ENCODE peak calls at places on chromosomes 3 and 15, in six cellular contexts. J is heart left ventricle; R is GM12878; O is right atrium auricular region; M is IMR-90; T is CD4-positive, alpha-beta T cell. K is an unnamed sample. For H3K27me3, the result is how much of the 10 kb centered on the place peaks cover.

GRCh38 chr15:67825880-67826716 is 789 bp downstream of the SKOR1 start:
- DNase-seq in J (no peak), R (no peak), O (no peak), M (no peak), T (no peak), K (no peak)

GRCh38 chr3:194824676-194825075 is 139.0 kb downstream of the FAM43A start:
- DNase-seq in J (peak), R (no peak), O (peak), M (peak), T (no peak), K (no peak)

GRCh38 chr3:17151598-17152373 is 267.0 kb downstream of the PLCL2 start:
- DNase-seq in J (no peak), R (peak), O (no peak), M (no peak), T (peak), K (no peak)

GRCh38 chr15:86106306-86106705 is 26.6 kb downstream of the AGBL1 start:
- DNase-seq in J (no peak), R (no peak), O (no peak), M (no peak), T (no peak), K (no peak)

GRCh38 chr3:195221015-195221853 is 49.7 kb downstream of the XXYLT1 start:
- DNase-seq in J (no peak), R (no peak), O (no peak), M (peak), T (no peak), K (no peak)

GRCh38 chr3:63727248-63727647 is 74.8 kb downstream of the SNTN start:
- DNase-seq in J (no peak), R (no peak), O (no peak), M (peak), T (no peak), K (no peak)

GRCh38 chr3:179811321-179812095 is 158.7 kb downstream of the USP13 start:
- DNase-seq in J (peak), R (peak), O (no peak), M (peak), T (no peak), K (peak)

GRCh38 chr3:186705882-186706780 is 11.0 kb upstream of the KNG1 start:
- DNase-seq in J (no peak), R (peak), O (no peak), M (no peak), T (no peak), K (no peak)

GRCh38 chr3:172606021-172606420 is 82.8 kb upstream of the TNFSF10 start:
- DNase-seq in J (no peak), R (no peak), O (no peak), M (peak), T (no peak), K (no peak)

GRCh38 chr3:184789314-184789998 is 22.5 kb upstream of the VPS8 start:
- DNase-seq in J (no peak), R (no peak), O (no peak), M (no peak), T (no peak), K (no peak)

GRCh38 chr3:175512700-175513099 is 653.6 kb downstream of the NAALADL2 start:
- DNase-seq in J (no peak), R (no peak), O (no peak), M (no peak), T (no peak), K (no peak)

GRCh38 chr3:111715911-111716523 is 120.9 kb upstream of the ZBED2 start:
- DNase-seq in J (peak), R (no peak), O (no peak), M (peak), T (peak), K (peak)

GRCh38 chr15:45126535-45127158 is 3.0 kb downstream of the DUOXA1 start:
- DNase-seq in J (no peak), R (no peak), O (no peak), M (peak), T (peak), K (peak)

GRCh38 chr15:40873625-40874561 is at the start of gene RHOV:
- DNase-seq in J (peak), R (no peak), O (no peak), M (peak), T (peak), K (peak)

GRCh38 chr15:35963316-35963715 is 417.4 kb upstream of the DPH6 start:
- DNase-seq in J (no peak), R (no peak), O (no peak), M (no peak), T (no peak), K (no peak)

GRCh38 chr3:4332991-4333390 is 29.8 kb downstream of the SETMAR start:
- DNase-seq in J (no peak), R (no peak), O (no peak), M (no peak), T (no peak), K (no peak)

GRCh38 chr3:190301591-190301990 is 20.7 kb downstream of the CLDN1 start:
- DNase-seq in J (no peak), R (no peak), O (no peak), M (no peak), T (no peak), K (no peak)

GRCh38 chr3:149900322-149900721 is 70.4 kb downstream of the PFN2 start:
- DNase-seq in J (no peak), R (no peak), O (no peak), M (no peak), T (no peak), K (no peak)

GRCh38 chr3:35505772-35506171 is 133.6 kb upstream of the ARPP21 start:
- DNase-seq in J (no peak), R (no peak), O (no peak), M (no peak), T (no peak), K (no peak)

GRCh38 chr3:101780661-101781060 is 1.6 kb downstream of the NXPE3 start:
- DNase-seq in J (no peak), R (no peak), O (no peak), M (peak), T (no peak), K (no peak)

GRCh38 chr3:42756681-42757213 is 16.3 kb downstream of the CCDC13 start:
- DNase-seq in J (no peak), R (no peak), O (peak), M (no peak), T (no peak), K (no peak)

GRCh38 chr3:8386221-8386620 is 115.4 kb upstream of the LMCD1 start:
- DNase-seq in J (no peak), R (no peak), O (no peak), M (peak), T (no peak), K (no peak)

GRCh38 chr3:183122257-183122932 is 23.1 kb upstream of the MCCC1 start:
- DNase-seq in J (no peak), R (no peak), O (no peak), M (peak), T (no peak), K (no peak)

GRCh38 chr15:65066635-65067333 is 1.0 kb downstream of the RASL12 start:
- DNase-seq in J (peak), R (no peak), O (no peak), M (no peak), T (no peak), K (no peak)

GRCh38 chr3:129673012-129673411 is 66.5 kb upstream of the PLXND1 start:
- DNase-seq in J (peak), R (no peak), O (no peak), M (no peak), T (no peak), K (no peak)

GRCh38 chr15:42363487-42363886 is 4.2 kb downstream of the CAPN3 start:
- DNase-seq in J (no peak), R (no peak), O (no peak), M (no peak), T (no peak), K (no peak)

GRCh38 chr15:32855942-32856341 is 138.1 kb downstream of the GREM1 start:
- DNase-seq in J (peak), R (no peak), O (no peak), M (peak), T (no peak), K (no peak)

GRCh38 chr3:151439652-151440125 is 21.2 kb downstream of the IGSF10 start:
- DNase-seq in J (no peak), R (no peak), O (no peak), M (peak), T (no peak), K (no peak)

GRCh38 chr3:13939206-13939605 is 59.3 kb upstream of the WNT7A start:
- DNase-seq in J (no peak), R (no peak), O (no peak), M (no peak), T (no peak), K (no peak)

GRCh38 chr3:119122350-119122749 is 23.6 kb upstream of the TEX55 start:
- DNase-seq in J (no peak), R (no peak), O (no peak), M (no peak), T (no peak), K (no peak)

GRCh38 chr15:92645051-92645631 is 10.4 kb downstream of the FAM174B start:
- DNase-seq in J (no peak), R (no peak), O (no peak), M (no peak), T (no peak), K (peak)

GRCh38 chr3:58090351-58090750 is 82.1 kb downstream of the FLNB start:
- DNase-seq in J (no peak), R (no peak), O (no peak), M (peak), T (no peak), K (no peak)

GRCh38 chr3:60434323-60434722 is 816.9 kb downstream of the FHIT start:
- DNase-seq in J (no peak), R (no peak), O (no peak), M (no peak), T (no peak), K (no peak)

GRCh38 chr15:100400996-100401395 is 59.2 kb upstream of the ADAMTS17 start:
- DNase-seq in J (no peak), R (no peak), O (no peak), M (no peak), T (no peak), K (no peak)

GRCh38 chr3:40713306-40713705 is 188.5 kb downstream of the ZNF621 start:
- DNase-seq in J (no peak), R (no peak), O (no peak), M (no peak), T (no peak), K (no peak)

GRCh38 chr3:5019411-5020261 is 40.4 kb downstream of the BHLHE40 start:
- DNase-seq in J (no peak), R (no peak), O (no peak), M (no peak), T (peak), K (no peak)

GRCh38 chr3:107662586-107662985 is 139.8 kb downstream of the BBX start:
- DNase-seq in J (no peak), R (no peak), O (no peak), M (peak), T (no peak), K (no peak)

DNA sequence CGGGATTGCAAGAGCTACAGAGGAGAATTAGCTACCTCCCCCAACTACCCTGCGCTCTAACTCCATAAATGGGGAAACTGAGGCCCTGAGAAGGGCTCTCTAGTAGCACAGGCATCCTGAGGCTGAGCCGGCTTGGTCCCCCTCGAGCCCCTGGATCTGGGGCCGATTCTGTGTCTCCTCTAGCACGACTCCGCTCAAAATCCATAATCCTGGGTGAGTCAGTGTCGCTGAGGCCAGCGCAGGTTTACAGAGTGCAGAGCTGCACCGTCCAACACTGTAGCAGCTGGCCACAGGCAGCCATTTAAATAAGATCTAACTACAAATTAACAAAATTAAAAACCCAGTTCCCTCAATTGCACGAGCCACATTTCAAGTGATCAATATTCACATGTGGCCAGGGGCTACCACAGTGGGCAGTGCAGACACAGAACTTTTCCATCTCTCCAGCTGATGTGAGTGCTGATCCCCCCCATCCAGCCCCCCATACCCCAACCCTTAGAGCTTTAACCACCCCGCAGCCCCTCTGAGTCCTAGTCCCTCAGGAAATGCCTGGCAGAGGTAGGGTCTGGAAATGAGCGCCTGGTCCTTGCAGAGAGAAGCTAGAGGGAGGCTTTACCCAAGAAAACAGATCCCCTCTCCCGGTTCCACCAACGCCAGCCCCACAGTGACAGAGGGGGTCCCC is 10.7 kb downstream of the GATA2 start:
- DNase-seq in J (no peak), R (no peak), O (no peak), M (peak), T (no peak), K (peak)
- H3K27me3 ChIP-seq in J (half or more), R (under half), O (under half), M (under half), T (half or more), K (half or more)

DNA sequence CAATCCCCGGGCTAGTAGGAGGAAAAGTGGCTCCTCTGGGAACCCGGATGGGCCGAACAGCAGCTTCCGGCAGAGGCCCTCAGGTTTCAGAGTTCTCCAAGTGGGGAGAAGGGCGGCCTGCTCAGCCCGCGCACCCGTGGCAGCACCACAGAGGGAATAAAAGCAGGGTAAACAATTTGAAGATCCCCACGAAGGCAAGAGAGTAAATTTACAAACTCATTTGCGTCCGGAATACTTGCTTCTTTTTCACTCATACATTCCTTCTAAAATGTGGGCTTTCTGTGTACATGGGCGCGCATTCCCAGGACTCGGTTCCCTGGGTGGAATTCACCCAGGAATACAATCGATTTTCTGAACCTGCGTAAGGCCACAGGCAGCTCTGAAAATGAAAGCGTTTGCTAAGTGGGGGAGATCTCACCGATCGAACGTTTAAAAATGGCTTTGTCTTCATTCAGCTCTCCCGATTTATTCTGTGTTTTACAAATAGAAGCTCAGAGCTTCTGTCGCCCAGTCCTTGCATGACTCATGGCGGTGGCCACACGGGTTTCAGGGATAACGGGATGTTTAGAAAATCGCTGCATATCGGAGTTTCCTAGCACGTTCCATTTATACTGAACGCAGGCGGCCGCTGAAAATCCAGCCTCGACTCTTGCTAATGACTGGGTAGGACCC is 74.0 kb upstream of the POLG start:
- DNase-seq in J (no peak), R (no peak), O (no peak), M (peak), T (no peak), K (no peak)
- H3K27me3 ChIP-seq in J (half or more), R (under half), O (under half), M (half or more), T (half or more), K (under half)

GRCh38 chr3:128469128-128469527 is 2.4 kb upstream of the DNAJB8 start:
- DNase-seq in J (no peak), R (no peak), O (no peak), M (no peak), T (no peak), K (no peak)

GRCh38 chr3:128468285-128468790 is 1.6 kb upstream of the DNAJB8 start:
- DNase-seq in J (no peak), R (no peak), O (no peak), M (no peak), T (no peak), K (peak)

GRCh38 chr3:128471720-128472119 is 5.0 kb upstream of the DNAJB8 start:
- DNase-seq in J (no peak), R (no peak), O (no peak), M (no peak), T (no peak), K (no peak)

GRCh38 chr3:128470134-128470915 is 3.6 kb upstream of the DNAJB8 start:
- DNase-seq in J (no peak), R (no peak), O (no peak), M (no peak), T (no peak), K (no peak)

DNA sequence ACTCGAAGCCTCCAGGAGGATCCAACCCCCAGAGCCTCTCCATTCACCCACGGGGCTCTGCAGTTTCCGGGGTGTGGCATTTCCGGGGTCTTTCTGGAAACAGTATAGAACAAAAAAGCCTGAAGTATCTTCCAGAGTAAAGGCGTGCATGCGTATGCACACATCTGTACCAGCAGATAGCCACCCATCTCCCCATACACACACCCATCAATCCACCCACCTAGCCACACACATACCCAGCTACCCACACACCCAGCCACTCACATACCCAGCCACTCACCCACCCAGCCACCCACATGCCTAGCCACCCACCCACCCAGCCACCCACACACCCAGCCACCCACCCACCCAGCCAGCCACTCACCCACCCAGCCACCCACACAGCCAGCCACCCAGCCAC is 2.9 kb upstream of the DNAJB8 start:
- DNase-seq in J (no peak), R (no peak), O (no peak), M (no peak), T (no peak), K (no peak)
- H3K27me3 ChIP-seq in J (under half), R (under half), O (under half), M (half or more), T (under half), K (under half)

GRCh38 chr3:44687898-44688297 is 24.6 kb upstream of the ZNF502 start:
- DNase-seq in J (no peak), R (no peak), O (no peak), M (no peak), T (no peak), K (no peak)
- H3K27me3 ChIP-seq in J (under half), R (under half), O (under half), M (under half), T (under half), K (under half)

GRCh38 chr15:89412906-89413411 is 78.3 kb upstream of the POLG start:
- DNase-seq in J (no peak), R (no peak), O (no peak), M (no peak), T (no peak), K (peak)

GRCh38 chr15:89417206-89417725 is 79.1 kb downstream of the RHCG start:
- DNase-seq in J (no peak), R (no peak), O (no peak), M (no peak), T (no peak), K (no peak)

GRCh38 chr15:89416339-89417183 is 79.8 kb downstream of the RHCG start:
- DNase-seq in J (peak), R (no peak), O (no peak), M (peak), T (peak), K (peak)

GRCh38 chr15:89413877-89414276 is 79.3 kb upstream of the POLG start:
- DNase-seq in J (no peak), R (no peak), O (no peak), M (no peak), T (no peak), K (no peak)

DNA sequence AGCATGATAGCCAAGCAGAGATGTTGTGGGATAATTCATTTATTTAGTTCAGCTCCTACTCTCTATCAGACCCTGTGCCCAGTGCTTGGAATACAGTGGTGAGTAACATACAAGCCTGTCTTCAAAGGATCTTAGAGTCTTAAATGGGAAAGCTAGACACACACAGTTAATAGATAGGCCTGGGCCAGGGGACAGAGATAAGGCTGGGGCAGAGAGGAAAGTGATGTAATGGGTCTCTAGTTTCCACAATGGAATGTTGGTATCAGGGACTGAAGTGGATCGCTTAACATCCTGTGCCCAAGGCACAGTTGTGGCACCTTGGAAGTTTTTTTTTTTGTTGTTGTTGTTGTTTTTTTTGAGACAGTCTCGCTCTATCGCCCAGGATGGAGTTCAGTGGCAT is 79.9 kb upstream of the POLG start:
- DNase-seq in J (no peak), R (no peak), O (no peak), M (no peak), T (no peak), K (no peak)
- H3K27me3 ChIP-seq in J (half or more), R (under half), O (under half), M (half or more), T (half or more), K (under half)

GRCh38 chr3:167738037-167738436 is 2.5 kb downstream of the SERPINI1 start:
- DNase-seq in J (no peak), R (no peak), O (no peak), M (no peak), T (no peak), K (no peak)
- H3K27me3 ChIP-seq in J (under half), R (under half), O (under half), M (under half), T (under half), K (under half)

DNA sequence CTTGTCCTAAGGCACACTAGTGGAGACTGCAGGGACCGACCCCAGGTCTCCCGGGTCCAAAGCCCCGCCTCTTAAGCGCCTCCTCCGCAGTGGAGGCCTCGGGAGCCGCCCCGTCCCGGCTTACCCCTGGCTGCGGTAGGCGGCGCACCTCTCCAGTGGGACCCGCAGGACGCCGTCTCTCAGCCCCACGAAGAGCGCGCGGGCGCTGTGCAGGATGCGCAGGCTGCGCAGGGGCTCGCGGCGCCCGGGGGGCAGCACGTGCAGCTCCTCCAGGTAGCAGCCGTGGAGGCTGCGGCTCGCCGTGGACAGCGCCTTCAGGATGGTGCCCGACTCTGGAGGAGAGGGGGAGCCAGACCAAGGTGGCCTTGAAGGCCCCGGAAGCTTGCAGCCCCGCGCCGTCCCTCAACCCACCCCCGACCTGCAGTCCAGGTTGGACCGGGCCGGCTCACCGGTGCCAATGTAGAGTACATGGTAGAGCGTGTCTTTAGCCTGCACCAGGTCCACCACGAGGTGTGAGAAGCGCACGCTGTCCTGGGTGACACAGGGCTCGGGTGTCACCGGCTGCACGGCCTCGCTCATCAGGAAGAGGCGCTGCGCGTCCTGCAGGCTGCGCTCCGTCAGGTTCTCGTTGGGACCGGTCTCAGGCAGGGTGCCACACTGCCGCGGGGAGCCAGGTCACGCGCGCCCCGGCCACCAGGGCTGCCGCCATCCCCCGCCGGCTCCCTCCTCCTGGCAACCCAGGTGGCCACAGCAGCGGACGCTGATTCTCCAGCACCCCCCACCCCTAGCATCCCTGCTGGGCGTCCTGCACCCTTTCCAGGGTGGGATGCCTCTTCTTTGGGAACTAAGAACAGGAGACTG is 105.5 kb downstream of the SEMA5B start:
- DNase-seq in J (no peak), R (no peak), O (no peak), M (no peak), T (no peak), K (no peak)
- H3K27me3 ChIP-seq in J (under half), R (under half), O (under half), M (half or more), T (under half), K (under half)

K was measured in WERI-Rb-1.